ENCODE peak calls at places on chromosomes 12 and 14, in four cellular contexts. A is HepG2, J is H1, R is GM12878. C is an unnamed sample.

GRCh38 chr12:42652048-42652447 is 62.5 kb upstream of the PRICKLE1 start:
- DNase-seq in A (no peak), J (no peak), R (no peak), C (no peak)

GRCh38 chr14:94317259-94317658 is 5.9 kb downstream of the SERPINA6 start:
- DNase-seq in A (peak; percentile 78), J (no peak), R (no peak), C (no peak)

GRCh38 chr14:75068294-75069020 is 984 bp upstream of the ZC2HC1C start:
- DNase-seq in A (no peak), J (no peak), R (no peak), C (no peak)

GRCh38 chr14:58465425-58465824 is 37.9 kb downstream of the KIAA0586 start:
- DNase-seq in A (peak; percentile 32), J (no peak), R (no peak), C (no peak)

GRCh38 chr12:24036438-24037204 is 87.2 kb upstream of the SOX5 start:
- DNase-seq in A (no peak), J (no peak), R (no peak), C (no peak)

GRCh38 chr12:55515696-55516095 is 23.5 kb downstream of the OR6C68 start:
- DNase-seq in A (peak; percentile 15), J (no peak), R (no peak), C (no peak)

GRCh38 chr14:106802413-106803364 is 1276.3 kb downstream of the TMEM121 start:
- DNase-seq in A (peak; percentile 40), J (no peak), R (no peak), C (no peak)

GRCh38 chr12:33588725-33589405 is 149.2 kb upstream of the SYT10 start:
- DNase-seq in A (no peak), J (no peak), R (no peak), C (no peak)

GRCh38 chr14:103142031-103142430 is 18.8 kb downstream of the TNFAIP2 start:
- DNase-seq in A (no peak), J (no peak), R (no peak), C (no peak)

GRCh38 chr14:64663174-64663573 is 41.0 kb upstream of the PLEKHG3 start:
- DNase-seq in A (no peak), J (no peak), R (no peak), C (no peak)

GRCh38 chr12:103647267-103647666 is 60.2 kb downstream of the STAB2 start:
- DNase-seq in A (no peak), J (no peak), R (no peak), C (no peak)

GRCh38 chr12:119154435-119154818 is 24.3 kb upstream of the HSPB8 start:
- DNase-seq in A (no peak), J (peak; percentile 98), R (no peak), C (peak; percentile 58)

GRCh38 chr12:105459760-105460325 is 129.4 kb downstream of the C12orf75 start:
- DNase-seq in A (no peak), J (no peak), R (no peak), C (no peak)

GRCh38 chr14:75144944-75145343 is 18.1 kb upstream of the NEK9 start:
- DNase-seq in A (no peak), J (no peak), R (no peak), C (no peak)

GRCh38 chr14:34330846-34331245 is 131.2 kb downstream of the SPTSSA start:
- DNase-seq in A (no peak), J (no peak), R (no peak), C (no peak)

GRCh38 chr14:49497725-49498348 is 88.3 kb downstream of the RPS29 start:
- DNase-seq in A (peak; percentile 70), J (no peak), R (peak; percentile 21), C (peak; percentile 60)

GRCh38 chr12:52319097-52319496 is 2.1 kb downstream of the KRT83 start:
- DNase-seq in A (no peak), J (no peak), R (no peak), C (no peak)

GRCh38 chr12:93336344-93336743 is 41.4 kb upstream of the NUDT4 start:
- DNase-seq in A (peak; percentile 86), J (no peak), R (no peak), C (no peak)

GRCh38 chr14:31201111-31201510 is 6.5 kb downstream of the HECTD1 start:
- DNase-seq in A (no peak), J (no peak), R (no peak), C (no peak)

GRCh38 chr14:75933712-75934296 is 48.0 kb downstream of the TGFB3 start:
- DNase-seq in A (no peak), J (no peak), R (no peak), C (no peak)

GRCh38 chr14:102759416-102759815 is 17.8 kb upstream of the TRAF3 start:
- DNase-seq in A (no peak), J (no peak), R (no peak), C (no peak)

GRCh38 chr14:64725360-64725815 is 21.2 kb downstream of the PLEKHG3 start:
- DNase-seq in A (no peak), J (no peak), R (no peak), C (no peak)

GRCh38 chr14:24795406-24795805 is 161.4 kb upstream of the GZMB start:
- DNase-seq in A (no peak), J (no peak), R (no peak), C (no peak)

GRCh38 chr12:112000806-112001205 is 12.2 kb downstream of the TMEM116 start:
- DNase-seq in A (no peak), J (no peak), R (no peak), C (no peak)

GRCh38 chr14:77185093-77185465 is 3.5 kb downstream of the TMEM63C start:
- DNase-seq in A (no peak), J (no peak), R (no peak), C (no peak)
- TF ChIP-seq SUZ12 in A (no peak), J (no peak), R (no peak), C (no peak)

GRCh38 chr14:51119411-51120051 is 24.6 kb upstream of the TRIM9 start:
- DNase-seq in A (no peak), J (no peak), R (no peak), C (no peak)

GRCh38 chr14:51117579-51117978 is 22.7 kb upstream of the TRIM9 start:
- DNase-seq in A (no peak), J (no peak), R (no peak), C (no peak)

GRCh38 chr14:51118993-51119392 is 24.1 kb upstream of the TRIM9 start:
- DNase-seq in A (no peak), J (no peak), R (no peak), C (no peak)

GRCh38 chr14:51116682-51117081 is 21.8 kb upstream of the TRIM9 start:
- DNase-seq in A (no peak), J (no peak), R (no peak), C (no peak)

DNA sequence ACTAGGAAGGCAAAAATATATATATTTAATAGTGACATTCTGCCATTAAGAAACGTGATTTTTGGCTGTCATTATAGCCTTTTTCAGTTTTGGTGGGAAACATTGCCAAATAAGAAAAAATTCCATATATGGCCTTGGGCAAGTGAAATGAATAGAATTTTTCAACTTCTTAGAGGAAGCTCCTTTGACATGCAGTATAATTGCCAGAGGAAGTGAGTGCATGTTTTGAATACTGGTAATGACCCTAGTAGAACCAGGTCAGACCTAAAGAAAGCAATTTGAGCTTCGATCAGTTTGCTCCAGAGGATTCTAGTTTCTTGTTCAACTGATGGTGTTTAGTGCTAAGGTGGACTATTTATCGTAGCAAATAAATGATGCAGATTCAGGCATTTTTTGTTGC is 26.2 kb upstream of the TRIM9 start:
- DNase-seq in A (no peak), J (no peak), R (no peak), C (no peak)
- TF ChIP-seq SUZ12 in A (no peak), J (no peak), R (no peak), C (no peak)

GRCh38 chr14:88989911-88990310 is 165.5 kb downstream of the TTC8 start:
- DNase-seq in A (no peak), J (no peak), R (no peak), C (no peak)

GRCh38 chr14:88987516-88987915 is 163.1 kb downstream of the TTC8 start:
- DNase-seq in A (no peak), J (no peak), R (no peak), C (no peak)

GRCh38 chr14:88985654-88986053 is 161.2 kb downstream of the TTC8 start:
- DNase-seq in A (no peak), J (no peak), R (no peak), C (no peak)

GRCh38 chr14:88983755-88984154 is 159.3 kb downstream of the TTC8 start:
- DNase-seq in A (no peak), J (no peak), R (no peak), C (no peak)

DNA sequence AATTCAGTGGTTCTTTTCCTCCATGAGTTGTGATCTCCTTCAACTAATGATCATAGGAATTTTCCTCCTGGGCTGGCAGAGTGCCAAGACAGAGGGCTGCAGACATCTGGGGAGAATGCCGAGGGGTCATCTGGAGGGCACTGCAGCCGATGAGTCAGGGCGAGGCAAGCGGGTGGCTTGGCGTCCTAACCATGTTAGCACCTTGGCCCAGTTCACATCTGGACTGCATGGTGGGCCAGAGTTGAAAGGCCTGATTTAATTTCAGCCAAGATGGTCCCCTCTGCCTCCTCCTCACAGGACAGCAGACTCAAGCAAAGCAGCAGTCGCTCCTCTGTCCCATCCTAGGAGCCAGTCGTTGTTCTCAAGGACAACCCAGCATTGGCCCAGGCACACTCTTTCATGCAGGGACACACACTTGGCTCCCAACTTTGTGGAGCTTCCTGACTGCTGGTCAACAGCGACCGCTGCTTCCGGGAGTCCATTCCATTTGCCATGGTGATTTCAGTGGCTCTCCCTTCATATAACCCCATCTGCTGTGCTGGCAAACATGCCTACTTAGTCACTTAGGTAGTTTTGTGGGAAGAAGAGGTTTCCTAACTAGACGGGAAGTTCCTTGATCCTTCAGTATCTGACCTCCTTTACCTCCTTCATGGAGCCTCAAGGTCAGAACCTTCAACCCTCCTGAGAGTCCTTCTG is 161.8 kb downstream of the TTC8 start:
- DNase-seq in A (no peak), J (no peak), R (no peak), C (no peak)
- TF ChIP-seq SUZ12 in A (no peak), J (no peak), R (no peak), C (no peak)

DNA sequence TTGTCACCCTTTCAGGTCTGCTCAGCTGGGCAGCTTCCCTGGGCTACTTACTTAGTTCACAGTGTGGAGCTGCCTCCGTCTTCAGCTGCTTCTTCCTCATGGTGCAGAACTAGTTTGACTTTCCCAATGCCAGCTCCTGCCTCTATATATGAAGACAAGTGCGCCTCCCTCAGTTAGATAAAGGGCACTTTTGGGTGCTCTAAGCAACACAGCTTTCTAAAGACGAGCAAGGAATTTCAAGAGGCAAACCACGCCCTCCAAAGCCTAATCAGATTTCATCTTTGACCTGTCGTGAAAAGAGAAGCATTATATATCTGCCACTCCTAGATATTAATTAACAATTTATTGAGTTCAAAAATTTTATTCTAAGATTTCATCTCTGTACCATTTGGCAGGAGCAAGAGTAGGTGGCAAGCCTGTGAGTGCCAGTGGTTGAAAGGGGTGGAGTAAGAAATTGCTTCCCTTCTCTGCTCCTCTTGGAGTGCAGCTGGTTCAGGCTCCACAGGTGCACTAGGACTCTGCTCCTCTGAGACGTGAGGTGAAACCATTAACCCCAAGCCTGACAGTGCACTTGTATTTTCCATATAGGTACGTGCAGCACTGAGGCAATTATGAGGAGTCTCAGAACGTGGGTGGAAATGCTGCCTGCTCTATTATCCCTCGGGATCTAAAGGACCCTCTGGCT is 2.1 kb upstream of the SLC11A2 start:
- DNase-seq in A (peak; percentile 70), J (no peak), R (no peak), C (peak; percentile 40)
- TF ChIP-seq SUZ12 in A (no peak), J (no peak), R (no peak), C (no peak)

GRCh38 chr12:113844495-113845175 is 121.5 kb downstream of the RBM19 start:
- DNase-seq in A (no peak), J (no peak), R (no peak), C (no peak)
- TF ChIP-seq SUZ12 in A (no peak), J (no peak), R (no peak), C (no peak)

C was measured in HEK293T.